ENCODE peak calls at places on chromosomes 12 and 14, in eight cellular contexts. One of them, this sample, is unnamed.

GRCh38 chr14:68685419-68686211 is 107.3 kb downstream of the ZFP36L1 start:
- DNase-seq in CD4-positive, alpha-beta memory T cell: peak; percentile 88
- DNase-seq in vagina: no peak
- DNase-seq in PC-9: peak; percentile 68
- DNase-seq in CD8-positive, alpha-beta memory T cell: peak; percentile 90
- DNase-seq in GM12878: peak; percentile 89
- DNase-seq in HCT116: peak; percentile 86
- DNase-seq in NT2/D1: no peak
- DNase-seq in this sample: peak; percentile 56

GRCh38 chr14:24297190-24297964 is 2.2 kb downstream of the DHRS1 start:
- DNase-seq in PC-9: no peak
- DNase-seq in CD8-positive, alpha-beta memory T cell: no peak
- DNase-seq in NT2/D1: no peak
- DNase-seq in CD4-positive, alpha-beta memory T cell: no peak
- DNase-seq in HCT116: no peak
- DNase-seq in GM12878: no peak
- DNase-seq in vagina: no peak
- DNase-seq in this sample: peak; percentile 31

GRCh38 chr12:76109879-76110278 is 25.4 kb upstream of the NAP1L1 start:
- DNase-seq in NT2/D1: no peak
- DNase-seq in PC-9: no peak
- DNase-seq in HCT116: no peak
- DNase-seq in GM12878: no peak
- DNase-seq in CD8-positive, alpha-beta memory T cell: no peak
- DNase-seq in vagina: no peak
- DNase-seq in CD4-positive, alpha-beta memory T cell: no peak
- DNase-seq in this sample: no peak

GRCh38 chr12:55996201-55996714 is 818 bp upstream of the SUOX start:
- DNase-seq in vagina: no peak
- DNase-seq in GM12878: no peak
- DNase-seq in PC-9: peak; percentile 52
- DNase-seq in NT2/D1: no peak
- DNase-seq in CD4-positive, alpha-beta memory T cell: peak; percentile 74
- DNase-seq in HCT116: no peak
- DNase-seq in CD8-positive, alpha-beta memory T cell: peak; percentile 60
- DNase-seq in this sample: peak; percentile 90

GRCh38 chr12:80551897-80552296 is 107.9 kb downstream of the PTPRQ start:
- DNase-seq in vagina: no peak
- DNase-seq in GM12878: no peak
- DNase-seq in CD4-positive, alpha-beta memory T cell: no peak
- DNase-seq in NT2/D1: no peak
- DNase-seq in PC-9: peak; percentile 24
- DNase-seq in HCT116: peak; percentile 81
- DNase-seq in CD8-positive, alpha-beta memory T cell: no peak
- DNase-seq in this sample: peak; percentile 94

GRCh38 chr12:104220931-104221330 is 5.4 kb downstream of the TXNRD1 start:
- DNase-seq in GM12878: no peak
- DNase-seq in PC-9: no peak
- DNase-seq in HCT116: no peak
- DNase-seq in CD4-positive, alpha-beta memory T cell: no peak
- DNase-seq in NT2/D1: no peak
- DNase-seq in CD8-positive, alpha-beta memory T cell: no peak
- DNase-seq in vagina: peak; percentile 70
- DNase-seq in this sample: no peak

GRCh38 chr12:27185234-27186045 is 58.6 kb upstream of the STK38L start:
- DNase-seq in PC-9: no peak
- DNase-seq in HCT116: no peak
- DNase-seq in CD8-positive, alpha-beta memory T cell: peak; percentile 6
- DNase-seq in GM12878: peak; percentile 85
- DNase-seq in NT2/D1: no peak
- DNase-seq in vagina: no peak
- DNase-seq in CD4-positive, alpha-beta memory T cell: peak; percentile 12
- DNase-seq in this sample: peak; percentile 48

GRCh38 chr14:23538785-23539184 is 12.8 kb downstream of the ZFHX2 start:
- DNase-seq in PC-9: no peak
- DNase-seq in CD8-positive, alpha-beta memory T cell: no peak
- DNase-seq in vagina: no peak
- DNase-seq in NT2/D1: no peak
- DNase-seq in CD4-positive, alpha-beta memory T cell: no peak
- DNase-seq in GM12878: no peak
- DNase-seq in HCT116: no peak
- DNase-seq in this sample: peak; percentile 30

GRCh38 chr12:14843425-14843887 is at the start of gene ART4:
- DNase-seq in vagina: no peak
- DNase-seq in GM12878: no peak
- DNase-seq in CD8-positive, alpha-beta memory T cell: no peak
- DNase-seq in PC-9: no peak
- DNase-seq in CD4-positive, alpha-beta memory T cell: no peak
- DNase-seq in NT2/D1: no peak
- DNase-seq in HCT116: no peak
- DNase-seq in this sample: no peak

GRCh38 chr12:129903092-129903945 is 506 bp downstream of the TMEM132D start:
- DNase-seq in GM12878: no peak
- DNase-seq in vagina: no peak
- DNase-seq in PC-9: no peak
- DNase-seq in CD4-positive, alpha-beta memory T cell: no peak
- DNase-seq in HCT116: no peak
- DNase-seq in CD8-positive, alpha-beta memory T cell: no peak
- DNase-seq in NT2/D1: no peak
- DNase-seq in this sample: peak; percentile 57

GRCh38 chr12:122888232-122888752 is 7.6 kb downstream of the VPS37B start:
- DNase-seq in vagina: no peak
- DNase-seq in CD4-positive, alpha-beta memory T cell: peak; percentile 84
- DNase-seq in PC-9: peak; percentile 86
- DNase-seq in NT2/D1: no peak
- DNase-seq in GM12878: no peak
- DNase-seq in HCT116: peak; percentile 81
- DNase-seq in CD8-positive, alpha-beta memory T cell: peak; percentile 71
- DNase-seq in this sample: peak; percentile 48

GRCh38 chr12:84058136-84058535 is 854.5 kb downstream of the SLC6A15 start:
- DNase-seq in HCT116: no peak
- DNase-seq in GM12878: no peak
- DNase-seq in CD4-positive, alpha-beta memory T cell: no peak
- DNase-seq in PC-9: no peak
- DNase-seq in vagina: no peak
- DNase-seq in NT2/D1: no peak
- DNase-seq in CD8-positive, alpha-beta memory T cell: no peak
- DNase-seq in this sample: no peak

GRCh38 chr12:78865297-78865955 is 852 bp downstream of the SYT1 start:
- DNase-seq in CD4-positive, alpha-beta memory T cell: no peak
- DNase-seq in PC-9: no peak
- DNase-seq in HCT116: no peak
- DNase-seq in vagina: no peak
- DNase-seq in GM12878: no peak
- DNase-seq in NT2/D1: peak; percentile 6
- DNase-seq in CD8-positive, alpha-beta memory T cell: no peak
- DNase-seq in this sample: no peak

GRCh38 chr14:102424520-102424919 is 61.8 kb downstream of the TECPR2 start:
- DNase-seq in vagina: no peak
- DNase-seq in GM12878: no peak
- DNase-seq in PC-9: no peak
- DNase-seq in CD8-positive, alpha-beta memory T cell: no peak
- DNase-seq in NT2/D1: no peak
- DNase-seq in HCT116: no peak
- DNase-seq in CD4-positive, alpha-beta memory T cell: no peak
- DNase-seq in this sample: no peak

GRCh38 chr14:54219281-54220121 is 177.3 kb upstream of the CDKN3 start:
- DNase-seq in CD8-positive, alpha-beta memory T cell: no peak
- DNase-seq in GM12878: no peak
- DNase-seq in HCT116: no peak
- DNase-seq in PC-9: no peak
- DNase-seq in CD4-positive, alpha-beta memory T cell: no peak
- DNase-seq in NT2/D1: no peak
- DNase-seq in vagina: no peak
- DNase-seq in this sample: peak; percentile 22

GRCh38 chr12:29640589-29641345 is 143.0 kb downstream of the TMTC1 start:
- DNase-seq in NT2/D1: peak; percentile 88
- DNase-seq in HCT116: peak; percentile 18
- DNase-seq in PC-9: peak; percentile 73
- DNase-seq in GM12878: no peak
- DNase-seq in CD8-positive, alpha-beta memory T cell: no peak
- DNase-seq in CD4-positive, alpha-beta memory T cell: no peak
- DNase-seq in vagina: no peak
- DNase-seq in this sample: peak; percentile 41

DNA sequence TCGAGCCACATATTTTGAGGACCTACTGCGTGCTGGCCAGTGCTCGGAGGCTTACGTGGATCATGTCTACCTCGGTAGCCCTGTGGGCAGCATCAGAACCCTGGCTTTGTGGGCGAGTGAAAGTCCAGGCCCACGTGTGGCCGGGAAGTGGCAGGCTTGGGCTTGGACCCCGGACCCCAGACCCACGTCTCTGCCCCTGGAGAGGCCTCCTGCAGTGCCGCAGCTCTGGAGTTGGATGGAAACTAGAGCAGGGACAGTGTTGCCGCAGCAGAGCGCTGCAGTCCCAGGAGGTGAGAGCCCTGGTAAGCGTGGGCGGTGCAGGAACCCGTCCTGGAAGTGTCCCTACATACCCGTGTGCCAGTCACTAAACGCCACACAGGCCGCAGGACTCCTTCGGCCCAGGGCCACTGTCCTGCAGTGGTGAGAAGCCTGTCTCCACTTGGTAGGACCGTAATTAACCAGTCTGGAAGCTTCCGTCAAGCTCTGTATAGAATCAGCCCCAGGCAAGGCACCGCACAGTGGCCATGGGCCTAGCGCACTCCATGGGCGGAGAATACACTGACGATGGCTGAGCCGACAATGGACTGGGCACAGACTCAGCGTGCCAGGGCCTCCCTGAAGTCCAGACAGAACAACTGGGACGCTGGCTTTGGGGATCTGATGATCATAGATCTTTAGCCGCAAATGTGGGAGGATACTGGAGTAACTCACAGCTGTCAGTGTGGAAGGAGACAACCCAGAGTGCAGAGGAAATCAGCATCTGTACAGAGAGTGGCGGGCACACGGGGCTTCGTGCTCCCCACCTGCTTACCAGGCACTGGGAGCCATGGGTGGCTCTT is 219.5 kb downstream of the KIF26A start:
- DNase-seq in vagina: no peak
- DNase-seq in GM12878: no peak
- DNase-seq in CD8-positive, alpha-beta memory T cell: no peak
- DNase-seq in CD4-positive, alpha-beta memory T cell: no peak
- DNase-seq in NT2/D1: no peak
- DNase-seq in PC-9: no peak
- DNase-seq in HCT116: no peak
- DNase-seq in this sample: no peak
- H3K9me3 ChIP-seq in vagina: no peaks in the 10 kb centered on the region
- H3K9me3 ChIP-seq in GM12878: no peaks in the 10 kb centered on the region
- H3K9me3 ChIP-seq in CD8-positive, alpha-beta memory T cell: no peaks in the 10 kb centered on the region
- H3K9me3 ChIP-seq in CD4-positive, alpha-beta memory T cell: no peaks in the 10 kb centered on the region
- H3K9me3 ChIP-seq in NT2/D1: no peaks in the 10 kb centered on the region
- H3K9me3 ChIP-seq in PC-9: no peaks in the 10 kb centered on the region
- H3K9me3 ChIP-seq in HCT116: no peaks in the 10 kb centered on the region
- H3K9me3 ChIP-seq in this sample: no peaks in the 10 kb centered on the region

DNA sequence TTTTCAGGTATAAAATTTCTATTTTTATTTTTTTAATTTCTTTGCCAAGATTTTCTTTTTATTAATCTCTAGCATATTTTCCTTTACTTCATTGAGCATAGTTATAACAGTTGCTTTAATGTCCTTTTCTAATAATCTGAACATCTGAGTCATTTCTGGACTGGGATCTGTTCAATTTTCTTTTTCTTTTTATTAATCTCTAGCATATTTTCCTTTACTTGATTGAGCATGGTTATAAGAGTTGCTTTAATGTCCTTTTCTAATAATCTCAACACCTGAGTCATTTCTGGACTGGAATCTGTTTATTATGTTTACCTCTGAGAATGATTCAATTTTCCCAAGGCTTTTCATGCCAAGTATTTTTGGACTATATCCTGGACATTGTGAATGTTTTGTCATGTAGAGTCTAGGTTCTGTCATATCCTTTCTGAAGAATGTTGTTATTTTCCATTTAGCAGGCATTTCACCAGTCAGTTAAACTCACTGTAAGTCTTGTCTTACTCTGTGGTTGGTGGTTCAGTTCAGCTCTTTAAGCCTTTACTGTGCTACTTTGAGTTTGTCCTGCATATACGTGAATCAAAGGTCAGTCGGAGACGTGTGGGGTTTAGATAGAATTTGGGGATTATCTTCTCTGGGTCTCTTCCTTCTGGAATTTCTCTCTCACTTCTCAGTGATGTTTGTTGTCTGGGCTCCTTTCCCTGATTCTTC is 20.3 kb downstream of the TTC6 start:
- DNase-seq in CD4-positive, alpha-beta memory T cell: no peak
- DNase-seq in HCT116: no peak
- DNase-seq in NT2/D1: no peak
- DNase-seq in PC-9: no peak
- DNase-seq in vagina: no peak
- DNase-seq in CD8-positive, alpha-beta memory T cell: no peak
- DNase-seq in GM12878: no peak
- DNase-seq in this sample: no peak
- H3K9me3 ChIP-seq in CD4-positive, alpha-beta memory T cell: no peaks in the 10 kb centered on the region
- H3K9me3 ChIP-seq in HCT116: peaks cover 11% of the 10 kb centered on the region
- H3K9me3 ChIP-seq in NT2/D1: peaks cover 15% of the 10 kb centered on the region
- H3K9me3 ChIP-seq in PC-9: no peaks in the 10 kb centered on the region
- H3K9me3 ChIP-seq in vagina: peaks cover 17% of the 10 kb centered on the region
- H3K9me3 ChIP-seq in CD8-positive, alpha-beta memory T cell: peaks cover 6% of the 10 kb centered on the region
- H3K9me3 ChIP-seq in GM12878: no peaks in the 10 kb centered on the region
- H3K9me3 ChIP-seq in this sample: peaks cover 59% of the 10 kb centered on the region

GRCh38 chr14:80456200-80456599 is 244.9 kb upstream of the DIO2 start:
- DNase-seq in PC-9: no peak
- DNase-seq in NT2/D1: no peak
- DNase-seq in vagina: no peak
- DNase-seq in HCT116: no peak
- DNase-seq in GM12878: no peak
- DNase-seq in CD4-positive, alpha-beta memory T cell: no peak
- DNase-seq in CD8-positive, alpha-beta memory T cell: no peak
- DNase-seq in this sample: peak; percentile 39
- H3K9me3 ChIP-seq in PC-9: peaks cover 6% of the 10 kb centered on the region
- H3K9me3 ChIP-seq in NT2/D1: peaks cover 8% of the 10 kb centered on the region
- H3K9me3 ChIP-seq in vagina: no peaks in the 10 kb centered on the region
- H3K9me3 ChIP-seq in HCT116: no peaks in the 10 kb centered on the region
- H3K9me3 ChIP-seq in GM12878: no peaks in the 10 kb centered on the region
- H3K9me3 ChIP-seq in CD4-positive, alpha-beta memory T cell: no peaks in the 10 kb centered on the region
- H3K9me3 ChIP-seq in CD8-positive, alpha-beta memory T cell: no peaks in the 10 kb centered on the region
- H3K9me3 ChIP-seq in this sample: peaks cover 5% of the 10 kb centered on the region

GRCh38 chr14:50396636-50397460 is at the start of gene CDKL1:
- DNase-seq in CD8-positive, alpha-beta memory T cell: peak; percentile 31
- DNase-seq in GM12878: no peak
- DNase-seq in CD4-positive, alpha-beta memory T cell: peak; percentile 9
- DNase-seq in PC-9: peak; percentile 73
- DNase-seq in vagina: no peak
- DNase-seq in NT2/D1: peak; percentile 27
- DNase-seq in HCT116: no peak
- DNase-seq in this sample: peak; percentile 84
- H3K9me3 ChIP-seq in CD8-positive, alpha-beta memory T cell: no peaks in the 10 kb centered on the region
- H3K9me3 ChIP-seq in GM12878: no peaks in the 10 kb centered on the region
- H3K9me3 ChIP-seq in CD4-positive, alpha-beta memory T cell: no peaks in the 10 kb centered on the region
- H3K9me3 ChIP-seq in PC-9: no peaks in the 10 kb centered on the region
- H3K9me3 ChIP-seq in vagina: no peaks in the 10 kb centered on the region
- H3K9me3 ChIP-seq in NT2/D1: no peaks in the 10 kb centered on the region
- H3K9me3 ChIP-seq in HCT116: no peaks in the 10 kb centered on the region
- H3K9me3 ChIP-seq in this sample: no peaks in the 10 kb centered on the region